ENCODE peak calls at places on chromosomes 7 and 10, in ten cellular contexts. One of them, this sample, is unnamed.

GRCh38 chr7:158955146-158955870 is 99.0 kb downstream of the DYNC2I1 start:
- DNase-seq in EH: no peak
- DNase-seq in Daoy: no peak
- DNase-seq in RPMI7951: peak; percentile 11
- DNase-seq in astrocyte: no peak
- DNase-seq in GM13977: no peak
- DNase-seq in stimulated activated CD8-positive, alpha-beta memory T cell treated with anti-CD3 and anti-CD28 coated beads, Interleukin-7, amount 100 ng/mL, for 24 hours: no peak
- DNase-seq in NCI-H2171 treated with DMSO at 0.1 percent for 48 hours: no peak
- DNase-seq in uterus: no peak
- DNase-seq in HuH-7: no peak
- DNase-seq in this sample: no peak

GRCh38 chr10:80196950-80197315 is 8.4 kb downstream of the ANXA11 start:
- DNase-seq in EH: no peak
- DNase-seq in Daoy: no peak
- DNase-seq in RPMI7951: no peak
- DNase-seq in astrocyte: no peak
- DNase-seq in GM13977: no peak
- DNase-seq in stimulated activated CD8-positive, alpha-beta memory T cell treated with anti-CD3 and anti-CD28 coated beads, Interleukin-7, amount 100 ng/mL, for 24 hours: no peak
- DNase-seq in NCI-H2171 treated with DMSO at 0.1 percent for 48 hours: no peak
- DNase-seq in uterus: no peak
- DNase-seq in HuH-7: no peak
- DNase-seq in this sample: no peak

GRCh38 chr7:106964455-106964854 is 80.0 kb upstream of the PRKAR2B start:
- DNase-seq in EH: no peak
- DNase-seq in Daoy: no peak
- DNase-seq in RPMI7951: no peak
- DNase-seq in astrocyte: no peak
- DNase-seq in GM13977: no peak
- DNase-seq in stimulated activated CD8-positive, alpha-beta memory T cell treated with anti-CD3 and anti-CD28 coated beads, Interleukin-7, amount 100 ng/mL, for 24 hours: no peak
- DNase-seq in NCI-H2171 treated with DMSO at 0.1 percent for 48 hours: no peak
- DNase-seq in uterus: no peak
- DNase-seq in HuH-7: no peak
- DNase-seq in this sample: no peak

GRCh38 chr10:76899490-76899889 is 738.1 kb downstream of the KCNMA1 start:
- DNase-seq in EH: peak; percentile 57
- DNase-seq in Daoy: no peak
- DNase-seq in RPMI7951: no peak
- DNase-seq in astrocyte: no peak
- DNase-seq in GM13977: no peak
- DNase-seq in stimulated activated CD8-positive, alpha-beta memory T cell treated with anti-CD3 and anti-CD28 coated beads, Interleukin-7, amount 100 ng/mL, for 24 hours: no peak
- DNase-seq in NCI-H2171 treated with DMSO at 0.1 percent for 48 hours: no peak
- DNase-seq in uterus: no peak
- DNase-seq in HuH-7: no peak
- DNase-seq in this sample: no peak

GRCh38 chr7:142334806-142335205 is 76.9 kb upstream of the PRSS58 start:
- DNase-seq in EH: no peak
- DNase-seq in Daoy: no peak
- DNase-seq in RPMI7951: no peak
- DNase-seq in astrocyte: no peak
- DNase-seq in GM13977: no peak
- DNase-seq in stimulated activated CD8-positive, alpha-beta memory T cell treated with anti-CD3 and anti-CD28 coated beads, Interleukin-7, amount 100 ng/mL, for 24 hours: no peak
- DNase-seq in NCI-H2171 treated with DMSO at 0.1 percent for 48 hours: no peak
- DNase-seq in uterus: no peak
- DNase-seq in HuH-7: no peak
- DNase-seq in this sample: no peak

GRCh38 chr10:30270247-30270646 is 78.8 kb downstream of the MTPAP start:
- DNase-seq in EH: peak; percentile 10
- DNase-seq in Daoy: no peak
- DNase-seq in RPMI7951: no peak
- DNase-seq in astrocyte: no peak
- DNase-seq in GM13977: no peak
- DNase-seq in stimulated activated CD8-positive, alpha-beta memory T cell treated with anti-CD3 and anti-CD28 coated beads, Interleukin-7, amount 100 ng/mL, for 24 hours: no peak
- DNase-seq in NCI-H2171 treated with DMSO at 0.1 percent for 48 hours: no peak
- DNase-seq in uterus: no peak
- DNase-seq in HuH-7: no peak
- DNase-seq in this sample: no peak

GRCh38 chr10:3774814-3775670 is 10.0 kb downstream of the KLF6 start:
- DNase-seq in EH: peak; percentile 97
- DNase-seq in Daoy: peak; percentile 82
- DNase-seq in RPMI7951: peak; percentile 95
- DNase-seq in astrocyte: peak; percentile 93
- DNase-seq in GM13977: no peak
- DNase-seq in stimulated activated CD8-positive, alpha-beta memory T cell treated with anti-CD3 and anti-CD28 coated beads, Interleukin-7, amount 100 ng/mL, for 24 hours: no peak
- DNase-seq in NCI-H2171 treated with DMSO at 0.1 percent for 48 hours: no peak
- DNase-seq in uterus: peak; percentile 59
- DNase-seq in HuH-7: no peak
- DNase-seq in this sample: no peak

GRCh38 chr7:27187702-27188665 is 3.0 kb upstream of the HOXA11 start:
- DNase-seq in EH: peak; percentile 72
- DNase-seq in Daoy: peak; percentile 22
- DNase-seq in RPMI7951: peak; percentile 28
- DNase-seq in astrocyte: no peak
- DNase-seq in GM13977: no peak
- DNase-seq in stimulated activated CD8-positive, alpha-beta memory T cell treated with anti-CD3 and anti-CD28 coated beads, Interleukin-7, amount 100 ng/mL, for 24 hours: no peak
- DNase-seq in NCI-H2171 treated with DMSO at 0.1 percent for 48 hours: no peak
- DNase-seq in uterus: peak; percentile 44
- DNase-seq in HuH-7: no peak
- DNase-seq in this sample: no peak